ENCODE peak calls at places on chromosomes 11 and 22, in four cellular contexts. One of them, this sample, is unnamed.
A peak's percentile ranks its signal among the peaks of the same experiment; 100 is the strongest.

GRCh38 chr11:101706541-101706940 is 122.7 kb upstream of the TRPC6 start:
- DNase-seq in GM12878: no peak
- DNase-seq in GM23248: peak; percentile 49
- DNase-seq in SJSA1: no peak
- DNase-seq in this sample: no peak

GRCh38 chr22:44449061-44449682 is 48.9 kb downstream of the RTL6 start:
- DNase-seq in GM12878: no peak
- DNase-seq in GM23248: peak; percentile 95
- DNase-seq in SJSA1: peak; percentile 89
- DNase-seq in this sample: peak; percentile 74

GRCh38 chr11:75557649-75558494 is 4.2 kb upstream of the SERPINH1 start:
- DNase-seq in GM12878: no peak
- DNase-seq in GM23248: peak; percentile 97
- DNase-seq in SJSA1: peak; percentile 61
- DNase-seq in this sample: no peak

GRCh38 chr22:46535876-46536558 is 1.4 kb downstream of the CELSR1 start:
- DNase-seq in GM12878: no peak
- DNase-seq in GM23248: no peak
- DNase-seq in SJSA1: no peak
- DNase-seq in this sample: no peak

GRCh38 chr11:88480217-88480616 is 142.7 kb upstream of the CTSC start:
- DNase-seq in GM12878: no peak
- DNase-seq in GM23248: peak; percentile 88
- DNase-seq in SJSA1: peak; percentile 33
- DNase-seq in this sample: peak; percentile 56

GRCh38 chr22:30115705-30116104 is 35.4 kb downstream of the HORMAD2 start:
- DNase-seq in GM12878: no peak
- DNase-seq in GM23248: peak; percentile 36
- DNase-seq in SJSA1: no peak
- DNase-seq in this sample: no peak

GRCh38 chr11:78202733-78203167 is 14.0 kb downstream of the USP35 start:
- DNase-seq in GM12878: no peak
- DNase-seq in GM23248: no peak
- DNase-seq in SJSA1: no peak
- DNase-seq in this sample: no peak

GRCh38 chr22:39153220-39153860 is 860 bp upstream of the CBX7 start:
- DNase-seq in GM12878: no peak
- DNase-seq in GM23248: peak; percentile 25
- DNase-seq in SJSA1: no peak
- DNase-seq in this sample: no peak

GRCh38 chr22:41429232-41429945 is 17.2 kb downstream of the TOB2 start:
- DNase-seq in GM12878: no peak
- DNase-seq in GM23248: peak; percentile 27
- DNase-seq in SJSA1: no peak
- DNase-seq in this sample: no peak

GRCh38 chr22:43376765-43377485 is 33.8 kb upstream of the SCUBE1 start:
- DNase-seq in GM12878: peak; percentile 56
- DNase-seq in GM23248: no peak
- DNase-seq in SJSA1: no peak
- DNase-seq in this sample: no peak

GRCh38 chr11:118201966-118202365 is 22.8 kb downstream of the JAML start:
- DNase-seq in GM12878: no peak
- DNase-seq in GM23248: no peak
- DNase-seq in SJSA1: no peak
- DNase-seq in this sample: no peak

GRCh38 chr22:20299736-20300136 is 20.1 kb downstream of the DGCR6L start:
- DNase-seq in GM12878: no peak
- DNase-seq in GM23248: peak; percentile 57
- DNase-seq in SJSA1: no peak
- DNase-seq in this sample: peak; percentile 17

GRCh38 chr11:46278387-46279173 is 1.1 kb downstream of the CREB3L1 start:
- DNase-seq in GM12878: no peak
- DNase-seq in GM23248: peak; percentile 86
- DNase-seq in SJSA1: peak; percentile 86
- DNase-seq in this sample: no peak

GRCh38 chr22:27997538-27997937 is 78.5 kb upstream of the PITPNB start:
- DNase-seq in GM12878: no peak
- DNase-seq in GM23248: peak; percentile 43
- DNase-seq in SJSA1: no peak
- DNase-seq in this sample: no peak

GRCh38 chr11:128734439-128735224 is 40.8 kb downstream of the FLI1 start:
- DNase-seq in GM12878: no peak
- DNase-seq in GM23248: no peak
- DNase-seq in SJSA1: no peak
- DNase-seq in this sample: no peak

GRCh38 chr11:115959098-115959497 is 454.9 kb upstream of the CADM1 start:
- DNase-seq in GM12878: no peak
- DNase-seq in GM23248: no peak
- DNase-seq in SJSA1: no peak
- DNase-seq in this sample: no peak

GRCh38 chr22:40414838-40415505 is 44.6 kb downstream of the SGSM3 start:
- DNase-seq in GM12878: no peak
- DNase-seq in GM23248: no peak
- DNase-seq in SJSA1: no peak
- DNase-seq in this sample: no peak

GRCh38 chr11:61148016-61148640 is 13.1 kb downstream of the VPS37C start:
- DNase-seq in GM12878: no peak
- DNase-seq in GM23248: no peak
- DNase-seq in SJSA1: no peak
- DNase-seq in this sample: no peak

GRCh38 chr22:30694638-30695350 is at the start of gene OSBP2:
- DNase-seq in GM12878: no peak
- DNase-seq in GM23248: peak; percentile 45
- DNase-seq in SJSA1: no peak
- DNase-seq in this sample: no peak

GRCh38 chr22:33006220-33006954 is 51.8 kb downstream of the SYN3 start:
- DNase-seq in GM12878: no peak
- DNase-seq in GM23248: no peak
- DNase-seq in SJSA1: no peak
- DNase-seq in this sample: no peak

GRCh38 chr11:926341-926916 is 759 bp downstream of the AP2A2 start:
- DNase-seq in GM12878: no peak
- DNase-seq in GM23248: peak; percentile 85
- DNase-seq in SJSA1: no peak
- DNase-seq in this sample: no peak

GRCh38 chr11:17395978-17396377 is 7.5 kb upstream of the KCNJ11 start:
- DNase-seq in GM12878: no peak
- DNase-seq in GM23248: no peak
- DNase-seq in SJSA1: no peak
- DNase-seq in this sample: no peak

GRCh38 chr11:66409226-66409625 is 11.6 kb upstream of the NPAS4 start:
- DNase-seq in GM12878: no peak
- DNase-seq in GM23248: no peak
- DNase-seq in SJSA1: peak; percentile 62
- DNase-seq in this sample: no peak

GRCh38 chr11:69080361-69080973 is 31.7 kb downstream of the TPCN2 start:
- DNase-seq in GM12878: no peak
- DNase-seq in GM23248: peak; percentile 80
- DNase-seq in SJSA1: peak; percentile 95
- DNase-seq in this sample: peak; percentile 46

GRCh38 chr11:123640029-123640428 is 14.4 kb downstream of the SCN3B start:
- DNase-seq in GM12878: no peak
- DNase-seq in GM23248: no peak
- DNase-seq in SJSA1: no peak
- DNase-seq in this sample: no peak

GRCh38 chr11:102810943-102811528 is 13.1 kb upstream of the MMP1 start:
- DNase-seq in GM12878: no peak
- DNase-seq in GM23248: peak; percentile 55
- DNase-seq in SJSA1: no peak
- DNase-seq in this sample: peak; percentile 52

GRCh38 chr22:44570476-44571445 is 72.7 kb upstream of the RTL6 start:
- DNase-seq in GM12878: no peak
- DNase-seq in GM23248: no peak
- DNase-seq in SJSA1: no peak
- DNase-seq in this sample: no peak

GRCh38 chr22:42284230-42284591 is 13.8 kb upstream of the TCF20 start:
- DNase-seq in GM12878: no peak
- DNase-seq in GM23248: no peak
- DNase-seq in SJSA1: no peak
- DNase-seq in this sample: no peak

GRCh38 chr22:38271927-38272372 is 860 bp downstream of the TMEM184B start:
- DNase-seq in GM12878: no peak
- DNase-seq in GM23248: peak; percentile 41
- DNase-seq in SJSA1: no peak
- DNase-seq in this sample: peak; percentile 53

GRCh38 chr11:45041556-45041955 is 90.9 kb upstream of the TP53I11 start:
- DNase-seq in GM12878: no peak
- DNase-seq in GM23248: no peak
- DNase-seq in SJSA1: no peak
- DNase-seq in this sample: no peak
- H3K4me1 ChIP-seq in GM12878: no peaks in the 10 kb centered on the region
- H3K4me1 ChIP-seq in GM23248: peaks cover 19% of the 10 kb centered on the region
- H3K4me1 ChIP-seq in SJSA1: peaks cover 12% of the 10 kb centered on the region
- H3K4me1 ChIP-seq in this sample: peaks cover 15% of the 10 kb centered on the region

GRCh38 chr11:12445001-12445400 is 67.6 kb downstream of the PARVA start:
- DNase-seq in GM12878: no peak
- DNase-seq in GM23248: no peak
- DNase-seq in SJSA1: no peak
- DNase-seq in this sample: no peak
- H3K4me1 ChIP-seq in GM12878: no peaks in the 10 kb centered on the region
- H3K4me1 ChIP-seq in GM23248: peaks cover 32% of the 10 kb centered on the region
- H3K4me1 ChIP-seq in SJSA1: peaks cover 26% of the 10 kb centered on the region
- H3K4me1 ChIP-seq in this sample: peaks cover 14% of the 10 kb centered on the region

DNA sequence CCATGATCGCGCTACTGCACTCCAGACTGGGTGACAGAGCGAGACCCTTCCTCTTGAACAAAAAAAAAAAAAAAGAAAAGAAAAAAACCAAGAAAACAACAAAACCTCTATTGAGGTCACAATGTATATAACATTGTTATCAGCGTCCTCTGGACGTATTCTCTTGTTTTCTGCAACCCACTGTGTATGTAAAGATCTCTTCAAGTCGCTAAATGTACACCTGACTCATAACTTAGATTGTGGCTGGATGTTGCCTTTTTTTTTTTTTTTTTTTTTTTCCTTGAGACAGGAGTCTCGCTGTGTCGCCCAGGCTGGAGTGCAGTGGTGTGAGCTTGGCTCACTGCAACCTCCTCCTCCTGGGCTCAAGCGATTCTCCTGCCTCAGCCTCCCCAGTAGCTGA is 1.4 kb upstream of the YPEL1 start:
- DNase-seq in GM12878: no peak
- DNase-seq in GM23248: no peak
- DNase-seq in SJSA1: no peak
- DNase-seq in this sample: no peak
- H3K4me1 ChIP-seq in GM12878: peaks cover 5% of the 10 kb centered on the region
- H3K4me1 ChIP-seq in GM23248: peaks cover 3% of the 10 kb centered on the region
- H3K4me1 ChIP-seq in SJSA1: peaks cover 34% of the 10 kb centered on the region
- H3K4me1 ChIP-seq in this sample: no peaks in the 10 kb centered on the region

GRCh38 chr22:25221790-25222189 is 2.4 kb downstream of the CRYBB2 start:
- DNase-seq in GM12878: no peak
- DNase-seq in GM23248: no peak
- DNase-seq in SJSA1: no peak
- DNase-seq in this sample: no peak
- H3K4me1 ChIP-seq in GM12878: no peaks in the 10 kb centered on the region
- H3K4me1 ChIP-seq in GM23248: no peaks in the 10 kb centered on the region
- H3K4me1 ChIP-seq in SJSA1: no peaks in the 10 kb centered on the region
- H3K4me1 ChIP-seq in this sample: no peaks in the 10 kb centered on the region

DNA sequence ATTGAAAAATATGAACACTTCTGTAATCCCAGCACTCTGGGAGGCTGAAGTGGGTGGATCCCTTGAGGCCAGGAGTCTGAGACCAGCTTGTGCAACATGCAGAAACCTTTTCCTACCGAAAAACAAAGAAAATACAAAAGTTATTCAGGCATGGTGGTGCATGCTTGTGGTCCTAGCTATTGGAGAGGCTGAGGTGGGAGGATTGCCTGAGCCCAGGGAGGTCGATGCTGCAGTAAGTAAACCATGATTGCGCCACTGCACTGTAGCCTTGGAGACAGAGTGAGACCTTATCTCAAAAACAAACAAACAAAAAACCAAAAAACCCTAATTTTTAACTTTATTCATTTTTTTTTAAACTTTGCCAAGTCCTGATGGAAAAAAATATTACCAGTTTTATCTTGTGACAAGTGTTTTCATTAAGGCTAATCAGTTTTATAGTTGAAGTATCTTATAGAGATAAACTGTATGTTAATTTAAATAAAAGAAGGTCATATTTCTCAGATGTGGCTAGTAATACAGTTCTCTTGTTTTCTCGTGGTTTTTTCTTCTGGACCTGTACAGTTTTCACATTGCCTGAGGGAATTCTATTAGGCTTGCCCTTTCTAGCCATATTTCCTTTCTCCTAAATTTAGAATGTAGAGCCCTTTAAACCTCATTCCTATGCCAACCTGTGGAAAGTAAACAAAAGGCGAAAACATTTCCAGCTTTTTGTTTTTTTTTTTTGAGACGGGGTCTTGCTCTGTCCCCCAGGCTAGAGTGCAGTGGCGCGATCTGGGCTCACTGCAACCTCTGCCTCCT is 9.4 kb downstream of the HIPK3 start:
- DNase-seq in GM12878: no peak
- DNase-seq in GM23248: peak; percentile 72
- DNase-seq in SJSA1: no peak
- DNase-seq in this sample: no peak
- H3K4me1 ChIP-seq in GM12878: peaks cover 5% of the 10 kb centered on the region
- H3K4me1 ChIP-seq in GM23248: peaks cover 70% of the 10 kb centered on the region
- H3K4me1 ChIP-seq in SJSA1: peaks cover 10% of the 10 kb centered on the region
- H3K4me1 ChIP-seq in this sample: peaks cover 7% of the 10 kb centered on the region

DNA sequence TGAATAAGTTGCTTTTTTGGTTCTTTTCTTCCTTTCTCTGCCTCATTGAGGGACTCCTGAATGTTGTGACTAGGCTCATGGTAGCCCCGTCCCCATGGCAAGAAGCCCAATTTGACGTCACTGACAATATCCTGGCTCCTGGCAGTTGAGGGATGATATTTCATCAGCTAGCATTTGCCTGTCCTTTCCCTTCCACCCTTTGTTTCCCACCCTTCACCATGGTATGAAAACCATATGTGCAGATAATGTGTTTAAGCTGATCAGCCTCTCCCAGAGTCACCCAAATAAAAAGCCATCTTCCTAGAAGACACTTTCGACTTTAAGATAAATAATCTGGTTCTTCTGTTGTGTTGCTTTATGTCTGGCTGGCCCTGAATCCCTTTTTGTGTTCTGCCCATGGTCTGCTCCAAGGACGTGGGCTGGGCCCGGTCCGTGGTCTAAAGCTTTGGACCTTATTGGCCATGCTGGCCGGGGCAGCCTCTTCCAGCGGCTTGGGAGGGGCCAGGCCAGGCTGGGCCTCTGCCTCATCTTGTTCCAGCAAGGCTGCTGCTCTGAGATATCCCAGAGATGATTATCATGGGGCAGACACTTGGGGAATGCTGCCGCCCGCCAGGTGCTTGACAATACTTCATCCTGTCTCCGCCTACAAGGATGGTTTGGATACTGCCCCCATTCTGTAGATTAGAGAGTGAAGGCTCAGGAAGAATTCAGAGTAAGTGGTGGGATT is 5.1 kb downstream of the TSPAN18 start:
- DNase-seq in GM12878: no peak
- DNase-seq in GM23248: no peak
- DNase-seq in SJSA1: no peak
- DNase-seq in this sample: no peak
- H3K4me1 ChIP-seq in GM12878: no peaks in the 10 kb centered on the region
- H3K4me1 ChIP-seq in GM23248: no peaks in the 10 kb centered on the region
- H3K4me1 ChIP-seq in SJSA1: peaks cover 11% of the 10 kb centered on the region
- H3K4me1 ChIP-seq in this sample: no peaks in the 10 kb centered on the region

GRCh38 chr11:114171257-114172054 is 111.9 kb downstream of the ZBTB16 start:
- DNase-seq in GM12878: no peak
- DNase-seq in GM23248: no peak
- DNase-seq in SJSA1: no peak
- DNase-seq in this sample: no peak
- H3K4me1 ChIP-seq in GM12878: no peaks in the 10 kb centered on the region
- H3K4me1 ChIP-seq in GM23248: peaks cover 21% of the 10 kb centered on the region
- H3K4me1 ChIP-seq in SJSA1: no peaks in the 10 kb centered on the region
- H3K4me1 ChIP-seq in this sample: peaks cover 12% of the 10 kb centered on the region

GRCh38 chr11:2139118-2139490 is at the start of gene IGF2:
- DNase-seq in GM12878: no peak
- DNase-seq in GM23248: no peak
- DNase-seq in SJSA1: no peak
- DNase-seq in this sample: no peak
- H3K4me1 ChIP-seq in GM12878: no peaks in the 10 kb centered on the region
- H3K4me1 ChIP-seq in GM23248: peaks cover 7% of the 10 kb centered on the region
- H3K4me1 ChIP-seq in SJSA1: peaks cover 48% of the 10 kb centered on the region
- H3K4me1 ChIP-seq in this sample: peaks cover 5% of the 10 kb centered on the region